ENCODE peak calls at places on chromosomes 3 and 15, in nine cellular contexts. One of them, this sample, is unnamed.

GRCh38 chr3:134427400-134428111 is 53.3 kb upstream of the AMOTL2 start:
- DNase-seq in RPMI8226: no peak
- DNase-seq in WTC11: no peak
- DNase-seq in B cell: no peak
- DNase-seq in HEK293T: no peak
- DNase-seq in RKO: peak; percentile 98
- DNase-seq in GM19239: no peak
- DNase-seq in CD8-positive, alpha-beta memory T cell: no peak
- DNase-seq in H9: no peak
- DNase-seq in this sample: no peak

GRCh38 chr3:160479376-160479775 is 29.8 kb upstream of the TRIM59 start:
- DNase-seq in RPMI8226: no peak
- DNase-seq in WTC11: no peak
- DNase-seq in B cell: no peak
- DNase-seq in HEK293T: no peak
- DNase-seq in RKO: no peak
- DNase-seq in GM19239: no peak
- DNase-seq in CD8-positive, alpha-beta memory T cell: no peak
- DNase-seq in H9: no peak
- DNase-seq in this sample: no peak

GRCh38 chr15:61227269-61228024 is 1.7 kb downstream of the RORA start:
- DNase-seq in RPMI8226: no peak
- DNase-seq in WTC11: peak; percentile 38
- DNase-seq in B cell: no peak
- DNase-seq in HEK293T: peak; percentile 34
- DNase-seq in RKO: no peak
- DNase-seq in GM19239: no peak
- DNase-seq in CD8-positive, alpha-beta memory T cell: no peak
- DNase-seq in H9: peak; percentile 33
- DNase-seq in this sample: peak; percentile 76

GRCh38 chr3:136772709-136773108 is 20.5 kb upstream of the STAG1 start:
- DNase-seq in RPMI8226: no peak
- DNase-seq in WTC11: no peak
- DNase-seq in B cell: no peak
- DNase-seq in HEK293T: no peak
- DNase-seq in RKO: no peak
- DNase-seq in GM19239: no peak
- DNase-seq in CD8-positive, alpha-beta memory T cell: no peak
- DNase-seq in H9: no peak
- DNase-seq in this sample: no peak

GRCh38 chr15:68712886-68713285 is 107.8 kb downstream of the ANP32A start:
- DNase-seq in RPMI8226: peak; percentile 26
- DNase-seq in WTC11: no peak
- DNase-seq in B cell: no peak
- DNase-seq in HEK293T: no peak
- DNase-seq in RKO: no peak
- DNase-seq in GM19239: no peak
- DNase-seq in CD8-positive, alpha-beta memory T cell: no peak
- DNase-seq in H9: no peak
- DNase-seq in this sample: no peak

GRCh38 chr3:181417748-181418147 is 294.0 kb upstream of the SOX2 start:
- DNase-seq in RPMI8226: peak; percentile 10
- DNase-seq in WTC11: no peak
- DNase-seq in B cell: no peak
- DNase-seq in HEK293T: no peak
- DNase-seq in RKO: no peak
- DNase-seq in GM19239: no peak
- DNase-seq in CD8-positive, alpha-beta memory T cell: no peak
- DNase-seq in H9: no peak
- DNase-seq in this sample: peak; percentile 14

GRCh38 chr15:48718646-48719045 is 73.1 kb upstream of the FBN1 start:
- DNase-seq in RPMI8226: no peak
- DNase-seq in WTC11: no peak
- DNase-seq in B cell: no peak
- DNase-seq in HEK293T: no peak
- DNase-seq in RKO: no peak
- DNase-seq in GM19239: no peak
- DNase-seq in CD8-positive, alpha-beta memory T cell: no peak
- DNase-seq in H9: no peak
- DNase-seq in this sample: no peak

GRCh38 chr3:47362704-47363103 is 18.1 kb upstream of the PTPN23 start:
- DNase-seq in RPMI8226: no peak
- DNase-seq in WTC11: no peak
- DNase-seq in B cell: peak; percentile 31
- DNase-seq in HEK293T: no peak
- DNase-seq in RKO: no peak
- DNase-seq in GM19239: no peak
- DNase-seq in CD8-positive, alpha-beta memory T cell: peak; percentile 9
- DNase-seq in H9: no peak
- DNase-seq in this sample: no peak

GRCh38 chr3:185930393-185931107 is 7.3 kb downstream of the TRA2B start:
- DNase-seq in RPMI8226: no peak
- DNase-seq in WTC11: no peak
- DNase-seq in B cell: no peak
- DNase-seq in HEK293T: no peak
- DNase-seq in RKO: peak; percentile 57
- DNase-seq in GM19239: no peak
- DNase-seq in CD8-positive, alpha-beta memory T cell: no peak
- DNase-seq in H9: no peak
- DNase-seq in this sample: no peak

GRCh38 chr3:41888368-41889076 is 73.4 kb downstream of the ULK4 start:
- DNase-seq in RPMI8226: no peak
- DNase-seq in WTC11: no peak
- DNase-seq in B cell: no peak
- DNase-seq in HEK293T: no peak
- DNase-seq in RKO: no peak
- DNase-seq in GM19239: no peak
- DNase-seq in CD8-positive, alpha-beta memory T cell: no peak
- DNase-seq in H9: peak; percentile 50
- DNase-seq in this sample: no peak

This sample was measured in cerebellar cortex.